ENCODE peak calls at places on chromosomes 3 and 15, in eight cellular contexts. R is colonic mucosa, D is K562, J is cardiac muscle cell, Z is ovary, M is Peyer's patch, L is dorsolateral prefrontal cortex, I is endothelial cell of umbilical vein. Y is an unnamed sample.

GRCh38 chr3:112980080-112980479 is 5.2 kb upstream of the CD200R1 start:
- DNase-seq in R (no peak), D (no peak), J (no peak), Z (no peak), M (no peak), L (no peak), I (no peak), Y (no peak)

GRCh38 chr15:60840306-60840702 is 361.4 kb upstream of the ICE2 start:
- DNase-seq in R (no peak), D (no peak), J (no peak), Z (no peak), M (no peak), L (no peak), I (peak), Y (no peak)

GRCh38 chr3:23256741-23257435 is 53.8 kb downstream of the UBE2E2 start:
- DNase-seq in R (no peak), D (no peak), J (no peak), Z (no peak), M (no peak), L (no peak), I (no peak), Y (no peak)

GRCh38 chr3:196778755-196779154 is 39.1 kb downstream of the PAK2 start:
- DNase-seq in R (no peak), D (no peak), J (no peak), Z (no peak), M (no peak), L (no peak), I (peak), Y (no peak)

GRCh38 chr15:71444866-71445590 is 329.8 kb downstream of the THSD4 start:
- DNase-seq in R (no peak), D (no peak), J (peak), Z (no peak), M (no peak), L (no peak), I (no peak), Y (no peak)

GRCh38 chr3:131277836-131278497 is 103.6 kb upstream of the NUDT16 start:
- DNase-seq in R (no peak), D (no peak), J (no peak), Z (no peak), M (no peak), L (no peak), I (peak), Y (no peak)

GRCh38 chr3:11224870-11225251 is 47.3 kb upstream of the ATG7 start:
- DNase-seq in R (no peak), D (no peak), J (no peak), Z (no peak), M (no peak), L (no peak), I (no peak), Y (no peak)

GRCh38 chr3:184636774-184637316 is 75.0 kb downstream of the MAGEF1 start:
- DNase-seq in R (no peak), D (no peak), J (peak), Z (no peak), M (no peak), L (no peak), I (no peak), Y (no peak)

GRCh38 chr3:194906970-194907629 is 221.4 kb downstream of the FAM43A start:
- DNase-seq in R (no peak), D (no peak), J (no peak), Z (no peak), M (no peak), L (no peak), I (no peak), Y (no peak)

GRCh38 chr3:140341817-140342403 is 336.0 kb upstream of the TRIM42 start:
- DNase-seq in R (no peak), D (no peak), J (no peak), Z (no peak), M (no peak), L (no peak), I (no peak), Y (peak)

GRCh38 chr3:125028657-125029056 is 27.1 kb downstream of the HEG1 start:
- DNase-seq in R (no peak), D (no peak), J (no peak), Z (no peak), M (no peak), L (no peak), I (no peak), Y (no peak)

GRCh38 chr15:74128785-74129350 is 1.5 kb upstream of the ISLR2 start:
- DNase-seq in R (no peak), D (no peak), J (no peak), Z (peak), M (no peak), L (no peak), I (no peak), Y (no peak)

GRCh38 chr3:29324180-29324651 is 43.3 kb downstream of the RBMS3 start:
- DNase-seq in R (peak), D (no peak), J (no peak), Z (peak), M (no peak), L (no peak), I (peak), Y (no peak)

GRCh38 chr3:16842710-16843270 is 42.0 kb upstream of the PLCL2 start:
- DNase-seq in R (peak), D (no peak), J (no peak), Z (no peak), M (no peak), L (no peak), I (no peak), Y (no peak)

GRCh38 chr15:81271761-81272644 is 51.9 kb downstream of the STARD5 start:
- DNase-seq in R (no peak), D (no peak), J (no peak), Z (no peak), M (no peak), L (no peak), I (no peak), Y (no peak)

DNA sequence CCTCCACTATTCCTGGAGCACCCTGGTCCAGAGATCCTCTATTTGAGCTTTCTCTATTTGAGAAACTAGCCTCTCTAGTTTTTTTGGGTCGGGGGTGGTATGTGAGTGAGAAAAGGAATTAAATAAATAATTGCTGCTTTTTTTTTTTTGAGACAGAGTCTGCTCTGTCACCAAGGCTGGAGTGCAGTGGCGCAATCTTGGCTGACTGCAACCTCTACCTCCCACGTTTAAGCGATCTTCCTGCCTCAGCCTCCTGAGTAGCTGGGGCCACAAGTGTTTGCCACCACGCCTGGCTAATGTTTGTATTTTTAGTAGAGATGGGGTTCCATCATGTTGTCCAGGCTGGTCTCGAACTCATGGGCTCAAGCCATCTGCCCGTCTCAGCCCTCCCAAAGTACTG is 72.5 kb downstream of the ZNF609 start:
- DNase-seq in R (no peak), D (no peak), J (no peak), Z (no peak), M (no peak), L (no peak), I (no peak), Y (no peak)
- H3K27ac ChIP-seq in R (no peak), D (peak), J (no peak), Z (no peak), M (no peak), L (no peak), I (no peak), Y (no peak)

DNA sequence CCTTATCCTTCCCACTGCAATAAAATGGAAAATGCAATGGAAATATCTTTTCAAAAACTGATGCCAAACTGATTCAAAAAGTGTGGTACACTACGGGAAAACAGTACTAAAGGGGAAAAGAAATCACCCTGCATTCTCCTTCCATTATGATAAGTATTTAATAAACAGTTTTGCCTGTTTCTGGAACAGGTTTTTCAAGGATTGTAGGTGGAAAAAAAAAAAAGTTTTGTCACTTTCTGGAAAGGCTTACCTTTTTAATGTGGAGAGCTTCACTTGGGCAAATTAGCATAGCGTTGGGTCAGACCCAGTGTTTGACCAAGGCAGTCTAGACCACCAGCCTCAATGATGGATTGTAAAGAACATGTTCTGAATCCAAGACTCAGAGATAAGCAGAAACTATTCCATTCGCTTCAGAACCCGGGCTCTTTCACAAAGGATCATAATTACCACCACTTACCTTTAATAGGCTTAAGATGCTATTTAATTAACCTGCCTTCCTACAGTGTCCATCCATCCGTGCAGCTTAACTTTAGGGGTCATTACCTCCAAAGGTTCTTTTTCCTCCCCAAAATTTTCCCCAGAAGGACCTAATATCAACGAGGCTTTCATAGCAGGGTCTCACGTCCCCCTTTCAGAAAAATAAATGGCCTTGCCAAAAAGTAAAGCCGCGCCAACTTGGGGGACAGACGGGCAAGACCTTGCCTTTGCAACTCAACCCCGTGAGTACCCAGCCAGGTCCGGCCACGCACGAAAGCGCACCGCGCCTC is 1.0 kb downstream of the DCBLD2 start:
- DNase-seq in R (no peak), D (no peak), J (no peak), Z (no peak), M (no peak), L (no peak), I (peak), Y (no peak)
- H3K27ac ChIP-seq in R (no peak), D (no peak), J (peak), Z (peak), M (no peak), L (no peak), I (peak), Y (no peak)

DNA sequence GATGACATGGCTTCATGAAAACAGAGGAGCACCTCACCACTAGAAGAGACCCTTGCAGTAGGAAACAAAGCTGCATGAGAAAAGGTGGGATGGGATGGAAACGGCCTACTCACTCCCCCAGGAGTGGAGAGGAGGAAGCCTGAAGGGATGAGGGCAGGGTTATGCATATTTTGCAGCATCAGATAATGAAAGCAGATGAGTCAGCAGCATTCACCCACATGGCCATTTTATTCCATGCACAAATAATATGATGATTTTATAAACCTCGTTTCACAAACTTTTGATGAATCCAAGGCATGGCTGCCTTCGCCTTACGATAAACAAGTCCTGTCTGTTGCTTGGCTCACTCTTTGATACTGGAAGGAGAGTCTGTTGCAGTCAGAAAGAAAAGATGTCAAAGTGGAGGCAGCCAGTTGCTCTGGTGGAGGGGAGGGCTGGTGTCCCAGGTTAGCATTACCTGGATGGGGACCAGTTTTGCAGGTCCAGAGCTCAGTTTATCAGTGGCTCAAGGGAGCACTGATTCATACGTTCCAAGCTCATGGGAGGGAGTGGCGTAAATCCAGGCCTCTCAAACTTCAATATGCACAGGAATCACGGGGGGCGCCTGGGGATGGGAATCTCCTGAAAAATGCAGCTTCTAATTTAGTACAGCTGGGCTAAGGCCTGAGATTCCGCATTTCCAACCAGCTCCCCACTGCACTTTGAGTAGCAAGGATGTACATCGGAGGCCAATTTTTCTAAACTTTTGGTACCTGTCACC is 9.2 kb upstream of the EHD4 start:
- DNase-seq in R (no peak), D (peak), J (no peak), Z (peak), M (no peak), L (no peak), I (no peak), Y (no peak)
- H3K27ac ChIP-seq in R (peak), D (no peak), J (peak), Z (no peak), M (no peak), L (no peak), I (no peak), Y (no peak)

GRCh38 chr15:101807345-101807945 is 4.1 kb downstream of the OR4F6 start:
- DNase-seq in R (no peak), D (no peak), J (no peak), Z (no peak), M (no peak), L (no peak), I (no peak), Y (no peak)
- H3K27ac ChIP-seq in R (no peak), D (no peak), J (no peak), Z (no peak), M (no peak), L (no peak), I (no peak), Y (no peak)

DNA sequence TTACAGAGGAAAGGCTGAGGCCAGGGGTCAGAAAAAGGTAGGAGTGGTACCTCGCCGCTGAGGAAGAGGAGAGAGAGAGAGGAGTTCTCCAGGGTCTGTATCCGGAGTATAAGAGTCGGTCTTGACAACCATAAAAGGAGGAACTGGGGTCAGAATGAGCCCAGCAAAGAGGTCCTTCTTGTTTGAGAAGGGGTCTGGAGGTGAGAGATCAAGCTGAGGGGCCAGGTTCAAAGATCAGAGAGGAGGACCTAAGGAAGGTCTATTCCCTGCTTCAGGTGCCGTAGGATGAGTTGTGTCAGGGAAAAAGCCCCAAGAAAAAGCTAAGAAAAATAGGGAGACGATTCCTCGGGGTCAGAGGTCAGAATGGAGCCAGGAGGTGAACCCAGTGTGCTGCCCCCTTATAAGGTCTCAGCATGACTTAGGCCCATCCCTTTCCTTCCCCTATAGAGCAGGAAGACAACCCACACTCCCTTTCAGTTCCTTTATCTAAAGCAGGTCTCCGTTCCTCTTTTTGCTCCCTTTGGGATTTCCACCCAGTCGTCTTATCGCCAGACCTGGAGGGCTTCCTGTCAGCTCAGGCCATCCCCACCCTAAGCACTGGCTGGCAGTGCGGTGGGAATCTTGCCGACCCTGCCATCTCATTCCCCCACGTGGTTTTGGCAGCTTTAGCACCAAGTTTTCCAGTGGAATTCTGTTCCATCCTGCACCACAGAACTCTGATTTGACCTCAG is 651 bp downstream of the MTMR14 start:
- DNase-seq in R (no peak), D (peak), J (no peak), Z (no peak), M (no peak), L (no peak), I (no peak), Y (no peak)
- H3K27ac ChIP-seq in R (peak), D (peak), J (no peak), Z (peak), M (peak), L (no peak), I (peak), Y (no peak)

DNA sequence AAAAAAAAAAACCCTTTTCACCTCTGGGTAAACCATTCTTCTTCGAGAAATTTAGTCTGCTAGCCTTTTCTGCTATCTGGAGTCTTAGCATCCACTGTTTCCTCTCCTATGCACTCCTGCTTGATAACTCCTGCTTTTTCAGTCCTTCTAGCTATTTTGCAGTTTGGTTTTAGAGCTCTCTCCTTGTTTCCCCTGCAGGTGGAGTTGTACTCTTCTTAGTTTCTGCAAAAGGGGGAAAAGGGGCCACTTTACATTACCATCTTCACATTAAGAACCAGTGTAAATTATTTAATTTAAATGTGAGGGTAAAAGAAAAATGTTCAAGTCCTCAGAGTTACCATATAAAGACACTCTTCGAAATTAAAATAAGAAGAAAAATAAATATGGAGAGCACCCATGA is 23.6 kb upstream of the MYLK start:
- DNase-seq in R (no peak), D (no peak), J (no peak), Z (no peak), M (no peak), L (no peak), I (no peak), Y (no peak)
- H3K27ac ChIP-seq in R (no peak), D (no peak), J (no peak), Z (no peak), M (no peak), L (no peak), I (no peak), Y (no peak)

Y was measured in iPS DF 6.9.